ENCODE peak calls at places on chromosome 1, in nine cellular contexts. Q is OCI-LY7; C is right atrium auricular region; Z is ovary; V is breast epithelium; H is CD8-positive, alpha-beta T cell; R is neuronal stem cell; J is Karpas-422; Y is lower lobe of right lung. B is an unnamed sample.
A peak's percentile ranks its signal among the peaks of the same experiment; 100 is the strongest.

GRCh38 chr1:59156526-59157196 is 140.2 kb upstream of the FGGY start:
- DNase-seq in Q (no peak), C (no peak), Z (no peak), V (no peak), H (no peak), R (peak; percentile 17), J (no peak), Y (no peak), B (no peak)

GRCh38 chr1:78619803-78620579 is at the start of gene IFI44L:
- DNase-seq in Q (no peak), C (no peak), Z (peak; percentile 48), V (peak; percentile 39), H (peak; percentile 45), R (no peak), J (no peak), Y (peak; percentile 42), B (peak; percentile 19)

GRCh38 chr1:19309123-19309813 is 2.7 kb downstream of the AKR7A2 start:
- DNase-seq in Q (no peak), C (no peak), Z (no peak), V (no peak), H (no peak), R (no peak), J (no peak), Y (no peak), B (no peak)

GRCh38 chr1:69648486-69648885 is 80.8 kb downstream of the LRRC7 start:
- DNase-seq in Q (no peak), C (no peak), Z (no peak), V (no peak), H (peak; percentile 29), R (no peak), J (no peak), Y (no peak), B (no peak)

GRCh38 chr1:237098517-237098916 is 56.5 kb downstream of the RYR2 start:
- DNase-seq in Q (no peak), C (no peak), Z (no peak), V (no peak), H (no peak), R (no peak), J (no peak), Y (no peak), B (no peak)

GRCh38 chr1:33286451-33287185 is 30.3 kb downstream of the ZNF362 start:
- DNase-seq in Q (no peak), C (no peak), Z (no peak), V (no peak), H (no peak), R (no peak), J (no peak), Y (no peak), B (no peak)

GRCh38 chr1:180926164-180926981 is 13.7 kb downstream of the KIAA1614 start:
- DNase-seq in Q (peak; percentile 44), C (no peak), Z (peak; percentile 75), V (no peak), H (no peak), R (no peak), J (no peak), Y (no peak), B (no peak)

GRCh38 chr1:171344473-171344820 is 30.5 kb downstream of the FMO4 start:
- DNase-seq in Q (no peak), C (no peak), Z (no peak), V (no peak), H (no peak), R (no peak), J (no peak), Y (no peak), B (peak; percentile 39)

GRCh38 chr1:179872558-179872957 is 5.0 kb downstream of the TOR1AIP2 start:
- DNase-seq in Q (peak; percentile 53), C (no peak), Z (no peak), V (no peak), H (no peak), R (no peak), J (no peak), Y (no peak), B (no peak)

GRCh38 chr1:50424045-50424939 is 1.0 kb upstream of the DMRTA2 start:
- DNase-seq in Q (no peak), C (no peak), Z (no peak), V (no peak), H (no peak), R (no peak), J (no peak), Y (no peak), B (no peak)

GRCh38 chr1:153312569-153313186 is at the start of gene PGLYRP3:
- DNase-seq in Q (no peak), C (no peak), Z (no peak), V (no peak), H (no peak), R (no peak), J (no peak), Y (no peak), B (no peak)

GRCh38 chr1:12085643-12086260 is 22.6 kb downstream of the TNFRSF8 start:
- DNase-seq in Q (no peak), C (no peak), Z (no peak), V (no peak), H (no peak), R (no peak), J (no peak), Y (no peak), B (no peak)

GRCh38 chr1:198686069-198686728 is 47.4 kb downstream of the PTPRC start:
- DNase-seq in Q (peak; percentile 55), C (no peak), Z (no peak), V (no peak), H (no peak), R (peak; percentile 9), J (peak; percentile 80), Y (no peak), B (no peak)

GRCh38 chr1:232766224-232766890 is 38.9 kb upstream of the MAP10 start:
- DNase-seq in Q (no peak), C (no peak), Z (no peak), V (no peak), H (no peak), R (no peak), J (no peak), Y (no peak), B (no peak)

GRCh38 chr1:232766904-232767303 is 38.3 kb upstream of the MAP10 start:
- DNase-seq in Q (no peak), C (no peak), Z (no peak), V (no peak), H (no peak), R (no peak), J (no peak), Y (no peak), B (no peak)

GRCh38 chr1:232767381-232768074 is 37.7 kb upstream of the MAP10 start:
- DNase-seq in Q (no peak), C (peak; percentile 79), Z (peak; percentile 51), V (peak; percentile 74), H (no peak), R (no peak), J (no peak), Y (peak; percentile 49), B (peak; percentile 74)

GRCh38 chr1:232764458-232765231 is 40.6 kb upstream of the MAP10 start:
- DNase-seq in Q (no peak), C (no peak), Z (no peak), V (no peak), H (no peak), R (no peak), J (no peak), Y (no peak), B (no peak)

DNA sequence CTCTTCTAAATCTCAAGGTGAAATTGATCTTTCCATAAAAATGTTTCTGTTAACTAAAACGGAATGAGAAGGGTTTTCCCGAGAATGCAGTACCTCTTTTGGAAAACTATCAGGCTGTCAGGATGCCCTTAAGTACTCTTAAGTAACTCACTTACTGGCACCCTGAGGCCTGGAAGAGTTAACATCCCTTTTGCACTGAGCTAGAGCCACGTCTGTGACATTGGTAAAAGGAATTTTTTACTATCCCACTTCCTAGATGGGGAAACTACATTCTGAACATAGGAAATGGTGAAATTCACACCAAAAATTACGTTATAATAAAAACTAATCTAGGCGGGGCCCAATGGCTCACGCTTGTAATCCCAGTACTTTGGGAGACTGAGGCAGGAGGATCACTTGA is 39.7 kb upstream of the MAP10 start:
- DNase-seq in Q (no peak), C (no peak), Z (no peak), V (no peak), H (no peak), R (no peak), J (no peak), Y (no peak), B (no peak)
- H3K27ac ChIP-seq in Q (no peak overlapping the region), C (no peak overlapping the region), Z (no peak overlapping the region), V (no peak overlapping the region), H (no peak overlapping the region), R (no peak overlapping the region), J (no peak overlapping the region), Y (no peak overlapping the region), B (no peak overlapping the region)

DNA sequence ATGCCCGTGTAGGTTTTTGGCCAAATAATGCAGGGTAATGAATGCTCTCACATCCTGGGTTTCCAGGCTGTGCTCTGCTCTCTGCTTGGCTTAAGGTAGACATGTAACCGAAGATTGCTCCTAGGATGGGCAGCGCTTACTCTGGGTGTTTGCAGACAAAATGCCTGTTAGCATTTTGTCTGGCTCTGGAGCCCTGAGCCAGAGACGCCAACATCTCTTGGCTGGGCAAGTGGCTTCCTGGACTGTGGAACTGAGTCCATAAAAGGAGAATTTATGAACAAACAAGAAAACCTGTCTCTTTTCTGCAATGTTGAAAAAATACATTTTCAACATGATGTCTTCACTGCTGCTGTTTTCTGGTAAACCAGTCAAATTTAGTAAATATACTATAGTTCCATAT is 96.0 kb upstream of the TSPAN2 start:
- DNase-seq in Q (no peak), C (no peak), Z (no peak), V (no peak), H (no peak), R (no peak), J (no peak), Y (no peak), B (no peak)
- H3K4me1 ChIP-seq in Q (no peaks in the 10 kb centered on the region), C (peaks cover 54% of the 10 kb centered on the region), Z (peaks cover 1% of the 10 kb centered on the region), V (no peaks in the 10 kb centered on the region), H (no peaks in the 10 kb centered on the region), R (no peaks in the 10 kb centered on the region), J (no peaks in the 10 kb centered on the region), Y (no peaks in the 10 kb centered on the region), B (peaks cover 26% of the 10 kb centered on the region)

GRCh38 chr1:168729405-168729802 is 398 bp upstream of the DPT start:
- DNase-seq in Q (no peak), C (no peak), Z (no peak), V (no peak), H (no peak), R (no peak), J (no peak), Y (no peak), B (no peak)
- H3K27ac ChIP-seq in Q (no peak overlapping the region), C (no peak overlapping the region), Z (no peak overlapping the region), V (no peak overlapping the region), H (no peak overlapping the region), R (no peak overlapping the region), J (no peak overlapping the region), Y (no peak overlapping the region), B (no peak overlapping the region)

GRCh38 chr1:204130178-204130577 is 21.7 kb downstream of the ETNK2 start:
- DNase-seq in Q (no peak), C (no peak), Z (peak; percentile 51), V (peak; percentile 51), H (no peak), R (no peak), J (no peak), Y (no peak), B (no peak)
- H3K4me1 ChIP-seq in Q (peaks cover 4% of the 10 kb centered on the region), C (peaks cover 37% of the 10 kb centered on the region), Z (peaks cover 17% of the 10 kb centered on the region), V (peaks cover 27% of the 10 kb centered on the region), H (peaks cover 7% of the 10 kb centered on the region), R (peaks cover 23% of the 10 kb centered on the region), J (no peaks in the 10 kb centered on the region), Y (peaks cover 34% of the 10 kb centered on the region), B (peaks cover 13% of the 10 kb centered on the region)